ENCODE peak calls at places on chromosomes 11 and 22, in ten cellular contexts. H is tibial nerve, O is HCT116, W is GM12878, Q is stomach, K is uterus, V is Peyer's patch, G is vagina, A is IMR-90, E is spleen. U is an unnamed sample.

GRCh38 chr11:124581817-124582216 is 12.0 kb downstream of the OR8A1 start:
- DNase-seq in Q (no peak), V (no peak), E (no peak), A (no peak), W (no peak), H (no peak), K (no peak), G (no peak), O (no peak), U (no peak)

GRCh38 chr11:18329196-18329870 is 7.0 kb downstream of the GTF2H1 start:
- DNase-seq in O (no peak), H (no peak), K (no peak), G (no peak), Q (no peak), W (no peak), V (no peak), A (no peak), E (no peak), U (no peak)

GRCh38 chr11:61335355-61335710 is 2.3 kb downstream of the TKFC start:
- DNase-seq in K (no peak), G (no peak), V (peak; percentile 45), W (no peak), O (no peak), A (no peak), E (no peak), Q (no peak), H (no peak), U (no peak)

GRCh38 chr11:3046190-3046589 is 11.0 kb downstream of the CARS1 start:
- DNase-seq in G (no peak), H (no peak), Q (no peak), K (no peak), O (no peak), E (no peak), A (no peak), V (no peak), W (no peak), U (no peak)

GRCh38 chr22:30755760-30756124 is 61.1 kb downstream of the OSBP2 start:
- DNase-seq in H (no peak), G (no peak), V (no peak), O (no peak), K (no peak), W (no peak), A (no peak), E (no peak), Q (no peak), U (no peak)

GRCh38 chr22:18997925-18998315 is 61.8 kb upstream of the PRODH start:
- DNase-seq in G (no peak), V (no peak), O (no peak), A (no peak), E (no peak), K (no peak), Q (no peak), H (no peak), W (no peak), U (no peak)

GRCh38 chr22:49170053-49170452 is 657.6 kb downstream of the BRD1 start:
- DNase-seq in Q (no peak), O (no peak), H (no peak), K (no peak), A (no peak), G (no peak), V (no peak), W (no peak), E (no peak), U (no peak)

GRCh38 chr22:37520754-37521153 is 1.5 kb upstream of the CARD10 start:
- DNase-seq in O (no peak), E (no peak), H (no peak), G (no peak), W (no peak), A (no peak), Q (no peak), V (peak; percentile 49), K (no peak), U (no peak)

GRCh38 chr22:35039625-35040024 is 26.3 kb upstream of the ISX start:
- DNase-seq in E (no peak), Q (no peak), O (no peak), G (no peak), A (no peak), K (peak; percentile 22), V (no peak), W (no peak), H (no peak), U (no peak)

GRCh38 chr11:3204141-3205015 is 14.2 kb downstream of the MRGPRG start:
- DNase-seq in K (no peak), A (no peak), H (no peak), O (no peak), Q (no peak), W (no peak), V (peak; percentile 14), E (peak; percentile 71), G (no peak), U (no peak)

GRCh38 chr11:83054904-83055380 is 16.8 kb downstream of the RAB30 start:
- DNase-seq in V (peak; percentile 51), Q (no peak), H (no peak), K (no peak), G (no peak), E (no peak), W (no peak), O (no peak), A (no peak), U (no peak)

GRCh38 chr11:18773104-18773503 is 18.5 kb downstream of the PTPN5 start:
- DNase-seq in O (no peak), A (no peak), E (no peak), H (no peak), Q (no peak), W (no peak), G (no peak), V (no peak), K (no peak), U (no peak)

GRCh38 chr11:44333271-44334218 is 23.6 kb upstream of the ALX4 start:
- DNase-seq in E (no peak), H (no peak), W (no peak), V (no peak), O (peak; percentile 8), Q (no peak), G (no peak), K (no peak), A (peak; percentile 25), U (no peak)

GRCh38 chr11:129595043-129595962 is 219.7 kb downstream of the BARX2 start:
- DNase-seq in W (no peak), K (no peak), A (no peak), V (no peak), E (no peak), H (no peak), Q (no peak), G (peak; percentile 40), O (no peak), U (no peak)

GRCh38 chr22:42683599-42684283 is 34.5 kb upstream of the CYB5R3 start:
- DNase-seq in V (no peak), A (no peak), O (no peak), K (peak; percentile 86), H (no peak), Q (no peak), G (no peak), E (no peak), W (no peak), U (peak; percentile 86)
- TF ChIP-seq POLR2A in V (no peak), A (no peak), O (no peak), K (no peak), H (no peak), Q (no peak), G (no peak), E (no peak), W (no peak), U (no peak)

DNA sequence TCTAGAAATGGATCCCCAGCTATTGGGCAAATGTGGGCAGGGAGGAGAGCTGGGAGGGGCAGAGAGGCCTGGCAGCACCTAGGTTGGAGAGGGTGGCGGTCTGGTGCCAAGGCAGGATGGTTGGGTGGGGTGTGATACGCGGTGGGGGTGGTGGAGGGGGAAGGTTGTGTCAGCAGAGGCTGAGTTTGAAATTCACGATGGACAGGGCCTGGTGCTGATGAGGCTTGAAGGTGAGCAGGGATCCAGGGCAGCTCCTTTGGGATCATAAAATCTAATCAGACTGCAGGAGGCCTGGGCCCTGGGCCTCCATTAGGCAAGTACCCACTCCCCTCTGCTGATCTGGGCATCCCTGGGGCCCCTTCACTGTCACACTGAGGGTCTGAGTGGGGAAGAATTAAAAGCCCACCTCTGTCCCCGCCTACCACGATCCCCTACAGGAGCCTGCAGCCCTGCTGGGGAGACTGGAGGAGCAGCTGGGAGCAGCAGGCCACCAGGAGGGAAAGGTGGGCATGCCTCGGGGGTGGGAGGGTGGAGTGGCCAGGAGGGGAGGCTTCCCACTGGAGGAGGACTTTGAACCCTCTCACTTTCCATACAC is 24.0 kb downstream of the IGLL1 start:
- DNase-seq in A (no peak), G (no peak), H (no peak), V (no peak), K (no peak), O (no peak), W (no peak), Q (no peak), E (peak; percentile 30), U (no peak)
- H3K27me3 ChIP-seq in A (peaks cover 6% of the 10 kb centered on the region), G (no peaks in the 10 kb centered on the region), H (no peaks in the 10 kb centered on the region), V (no peaks in the 10 kb centered on the region), K (no peaks in the 10 kb centered on the region), O (no peaks in the 10 kb centered on the region), W (no peaks in the 10 kb centered on the region), Q (no peaks in the 10 kb centered on the region), E (peaks cover 5% of the 10 kb centered on the region), U (peaks cover 4% of the 10 kb centered on the region)

GRCh38 chr11:269146-269890 is 8.9 kb upstream of the NLRP6 start:
- DNase-seq in O (no peak), K (no peak), Q (no peak), W (peak; percentile 99), G (peak; percentile 14), V (peak; percentile 53), A (no peak), E (peak; percentile 82), H (peak; percentile 35), U (no peak)
- TF ChIP-seq CTCF in O (no peak), K (no peak), Q (no peak), W (no peak), G (no peak), V (peak; percentile 52), A (no peak), E (no peak), H (no peak), U (no peak)

GRCh38 chr11:108498816-108499408 is 728 bp upstream of the POGLUT3 start:
- DNase-seq in A (no peak), O (no peak), K (peak; percentile 29), G (no peak), Q (no peak), E (no peak), V (no peak), H (no peak), W (no peak), U (no peak)

GRCh38 chr11:108500169-108500568 is 2.0 kb upstream of the POGLUT3 start:
- DNase-seq in E (no peak), W (no peak), K (no peak), Q (no peak), G (no peak), O (no peak), A (no peak), V (no peak), H (no peak), U (no peak)

GRCh38 chr11:108496643-108497256 is 1.4 kb downstream of the POGLUT3 start:
- DNase-seq in A (peak; percentile 31), W (no peak), H (no peak), E (no peak), O (no peak), Q (no peak), V (no peak), G (no peak), K (no peak), U (no peak)

GRCh38 chr11:108497317-108498045 is 703 bp downstream of the POGLUT3 start:
- DNase-seq in G (no peak), E (peak; percentile 87), H (peak; percentile 81), V (peak; percentile 85), A (peak; percentile 100), W (peak; percentile 60), Q (peak; percentile 80), K (peak; percentile 96), O (peak; percentile 93), U (peak; percentile 92)

GRCh38 chr11:108498046-108498815 is at the start of gene POGLUT3:
- DNase-seq in Q (peak; percentile 61), E (peak; percentile 89), K (peak; percentile 45), A (peak; percentile 49), O (no peak), V (peak; percentile 74), H (peak; percentile 29), G (no peak), W (no peak), U (peak; percentile 83)
- TF ChIP-seq POLR2A in Q (no peak), E (no peak), K (peak; percentile 36), A (no peak), O (peak; percentile 49), V (no peak), H (no peak), G (no peak), W (peak; percentile 84), U (no peak)